ENCODE peak calls at places on chromosomes 11 and 22, in ten cellular contexts. One of them, this sample, is unnamed.

GRCh38 chr22:49968313-49968830 is 7.8 kb downstream of the PIM3 start:
- DNase-seq in uterus: peak; percentile 24
- DNase-seq in brain microvascular endothelial cell: no peak
- DNase-seq in psoas muscle: peak; percentile 60
- DNase-seq in fibroblast of the aortic adventitia: no peak
- DNase-seq in sigmoid colon: no peak
- DNase-seq in body of pancreas: peak; percentile 27
- DNase-seq in pancreas: peak; percentile 61
- DNase-seq in GM12865: no peak
- DNase-seq in heart right ventricle: no peak
- DNase-seq in this sample: no peak

GRCh38 chr11:97290444-97291041 is 900.7 kb downstream of the JRKL start:
- DNase-seq in uterus: no peak
- DNase-seq in heart right ventricle: no peak
- DNase-seq in psoas muscle: no peak
- DNase-seq in fibroblast of the aortic adventitia: no peak
- DNase-seq in sigmoid colon: no peak
- DNase-seq in body of pancreas: no peak
- DNase-seq in GM12865: no peak
- DNase-seq in brain microvascular endothelial cell: no peak
- DNase-seq in pancreas: no peak
- DNase-seq in this sample: no peak

GRCh38 chr11:112255075-112255739 is 5.5 kb downstream of the PLET1 start:
- DNase-seq in sigmoid colon: no peak
- DNase-seq in psoas muscle: no peak
- DNase-seq in uterus: no peak
- DNase-seq in fibroblast of the aortic adventitia: peak; percentile 73
- DNase-seq in GM12865: no peak
- DNase-seq in heart right ventricle: peak; percentile 15
- DNase-seq in brain microvascular endothelial cell: peak; percentile 90
- DNase-seq in pancreas: no peak
- DNase-seq in body of pancreas: peak; percentile 23
- DNase-seq in this sample: peak; percentile 84

GRCh38 chr11:68140496-68141246 is 19.5 kb upstream of the CHKA start:
- DNase-seq in heart right ventricle: no peak
- DNase-seq in fibroblast of the aortic adventitia: no peak
- DNase-seq in body of pancreas: peak; percentile 74
- DNase-seq in GM12865: no peak
- DNase-seq in pancreas: no peak
- DNase-seq in psoas muscle: no peak
- DNase-seq in brain microvascular endothelial cell: no peak
- DNase-seq in sigmoid colon: no peak
- DNase-seq in uterus: no peak
- DNase-seq in this sample: no peak

GRCh38 chr22:42642801-42643631 is 2.6 kb upstream of the ATP5MGL start:
- DNase-seq in heart right ventricle: no peak
- DNase-seq in sigmoid colon: no peak
- DNase-seq in brain microvascular endothelial cell: no peak
- DNase-seq in fibroblast of the aortic adventitia: no peak
- DNase-seq in body of pancreas: no peak
- DNase-seq in GM12865: peak; percentile 56
- DNase-seq in pancreas: no peak
- DNase-seq in psoas muscle: no peak
- DNase-seq in uterus: no peak
- DNase-seq in this sample: no peak

GRCh38 chr22:31313366-31314147 is 21.3 kb upstream of the PIK3IP1 start:
- DNase-seq in heart right ventricle: peak; percentile 85
- DNase-seq in pancreas: peak; percentile 86
- DNase-seq in psoas muscle: peak; percentile 69
- DNase-seq in uterus: peak; percentile 78
- DNase-seq in brain microvascular endothelial cell: peak; percentile 62
- DNase-seq in sigmoid colon: peak; percentile 88
- DNase-seq in body of pancreas: peak; percentile 91
- DNase-seq in GM12865: peak; percentile 52
- DNase-seq in fibroblast of the aortic adventitia: peak; percentile 94
- DNase-seq in this sample: peak; percentile 67

GRCh38 chr11:115778928-115779650 is 274.9 kb upstream of the CADM1 start:
- DNase-seq in brain microvascular endothelial cell: no peak
- DNase-seq in pancreas: no peak
- DNase-seq in GM12865: peak; percentile 54
- DNase-seq in sigmoid colon: no peak
- DNase-seq in fibroblast of the aortic adventitia: no peak
- DNase-seq in uterus: no peak
- DNase-seq in psoas muscle: no peak
- DNase-seq in body of pancreas: no peak
- DNase-seq in heart right ventricle: no peak
- DNase-seq in this sample: no peak

GRCh38 chr11:76762867-76763572 is 20.1 kb upstream of the TSKU start:
- DNase-seq in sigmoid colon: peak; percentile 53
- DNase-seq in uterus: no peak
- DNase-seq in pancreas: no peak
- DNase-seq in psoas muscle: no peak
- DNase-seq in heart right ventricle: no peak
- DNase-seq in body of pancreas: no peak
- DNase-seq in fibroblast of the aortic adventitia: no peak
- DNase-seq in brain microvascular endothelial cell: no peak
- DNase-seq in GM12865: no peak
- DNase-seq in this sample: no peak

GRCh38 chr11:95108671-95109551 is 19.3 kb downstream of the ENDOD1 start:
- DNase-seq in uterus: no peak
- DNase-seq in pancreas: no peak
- DNase-seq in brain microvascular endothelial cell: peak; percentile 86
- DNase-seq in psoas muscle: no peak
- DNase-seq in GM12865: no peak
- DNase-seq in heart right ventricle: peak; percentile 37
- DNase-seq in sigmoid colon: no peak
- DNase-seq in fibroblast of the aortic adventitia: peak; percentile 61
- DNase-seq in body of pancreas: no peak
- DNase-seq in this sample: peak; percentile 66

GRCh38 chr11:31863170-31863929 is 52.2 kb upstream of the PAX6 start:
- DNase-seq in body of pancreas: no peak
- DNase-seq in pancreas: no peak
- DNase-seq in heart right ventricle: no peak
- DNase-seq in GM12865: no peak
- DNase-seq in sigmoid colon: no peak
- DNase-seq in psoas muscle: no peak
- DNase-seq in brain microvascular endothelial cell: no peak
- DNase-seq in fibroblast of the aortic adventitia: no peak
- DNase-seq in uterus: no peak
- DNase-seq in this sample: no peak

DNA sequence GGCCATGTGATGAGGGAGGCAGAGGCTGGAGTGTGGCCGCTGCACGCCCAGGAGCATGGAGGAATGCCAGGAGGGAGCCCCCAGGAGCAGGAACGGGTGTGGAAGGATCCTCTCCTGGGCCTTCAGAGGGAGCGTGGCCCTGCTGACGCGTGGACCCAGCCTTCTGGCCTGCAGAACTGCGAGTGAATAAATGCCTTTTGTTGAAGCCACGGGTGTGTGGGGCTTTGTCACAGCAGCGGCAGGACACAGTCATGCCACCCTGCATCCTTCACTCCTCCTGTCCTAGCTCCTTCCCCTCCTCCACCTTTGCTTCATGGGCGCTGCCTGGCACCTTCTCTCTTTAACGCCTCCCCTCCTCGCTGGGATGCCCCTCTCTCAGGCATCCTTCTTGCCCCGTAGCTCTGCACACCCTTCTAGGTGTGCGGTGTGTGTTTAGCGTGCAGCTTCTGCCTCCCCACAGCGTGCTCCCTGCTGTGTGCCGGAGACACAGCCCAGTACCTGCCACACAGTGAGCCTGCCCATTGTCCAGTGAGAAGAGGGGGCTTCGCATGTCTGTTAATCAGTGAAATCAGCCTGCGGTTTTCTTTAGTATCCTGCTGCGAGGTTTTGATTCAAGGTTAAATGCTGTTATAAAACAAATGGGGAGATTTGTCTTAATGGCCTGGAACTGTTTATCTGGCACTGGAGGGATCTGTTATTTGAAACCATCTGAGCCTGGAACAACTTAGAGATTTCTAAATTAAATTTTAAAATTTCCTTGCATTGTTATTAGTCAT is 459.6 kb downstream of the TBC1D22A start:
- DNase-seq in fibroblast of the aortic adventitia: no peak
- DNase-seq in psoas muscle: peak; percentile 19
- DNase-seq in pancreas: no peak
- DNase-seq in uterus: no peak
- DNase-seq in heart right ventricle: no peak
- DNase-seq in body of pancreas: peak; percentile 7
- DNase-seq in brain microvascular endothelial cell: no peak
- DNase-seq in sigmoid colon: peak; percentile 43
- DNase-seq in GM12865: no peak
- DNase-seq in this sample: no peak
- TF ChIP-seq CTCF in fibroblast of the aortic adventitia: no peak
- TF ChIP-seq CTCF in psoas muscle: no peak
- TF ChIP-seq CTCF in pancreas: no peak
- TF ChIP-seq CTCF in uterus: no peak
- TF ChIP-seq CTCF in heart right ventricle: no peak
- TF ChIP-seq CTCF in body of pancreas: no peak
- TF ChIP-seq CTCF in brain microvascular endothelial cell: no peak
- TF ChIP-seq CTCF in sigmoid colon: no peak
- TF ChIP-seq CTCF in GM12865: no peak
- TF ChIP-seq CTCF in this sample: no peak

GRCh38 chr11:125174057-125174456 is 9.5 kb downstream of the PKNOX2 start:
- DNase-seq in pancreas: no peak
- DNase-seq in uterus: no peak
- DNase-seq in brain microvascular endothelial cell: no peak
- DNase-seq in psoas muscle: no peak
- DNase-seq in fibroblast of the aortic adventitia: no peak
- DNase-seq in body of pancreas: no peak
- DNase-seq in heart right ventricle: no peak
- DNase-seq in GM12865: no peak
- DNase-seq in sigmoid colon: no peak
- DNase-seq in this sample: no peak
- H3K4me3 ChIP-seq in pancreas: no peak overlapping the region
- H3K4me3 ChIP-seq in uterus: no peak overlapping the region
- H3K4me3 ChIP-seq in brain microvascular endothelial cell: no peak overlapping the region
- H3K4me3 ChIP-seq in psoas muscle: no peak overlapping the region
- H3K4me3 ChIP-seq in fibroblast of the aortic adventitia: no peak overlapping the region
- H3K4me3 ChIP-seq in body of pancreas: no peak overlapping the region
- H3K4me3 ChIP-seq in heart right ventricle: no peak overlapping the region
- H3K4me3 ChIP-seq in GM12865: no peak overlapping the region
- H3K4me3 ChIP-seq in sigmoid colon: no peak overlapping the region
- H3K4me3 ChIP-seq in this sample: no peak overlapping the region

GRCh38 chr11:12909866-12910265 is 99.2 kb upstream of the RASSF10 start:
- DNase-seq in sigmoid colon: no peak
- DNase-seq in brain microvascular endothelial cell: no peak
- DNase-seq in fibroblast of the aortic adventitia: no peak
- DNase-seq in psoas muscle: no peak
- DNase-seq in uterus: no peak
- DNase-seq in pancreas: no peak
- DNase-seq in GM12865: no peak
- DNase-seq in body of pancreas: no peak
- DNase-seq in heart right ventricle: no peak
- DNase-seq in this sample: peak; percentile 57

GRCh38 chr11:12901272-12901671 is 107.8 kb upstream of the RASSF10 start:
- DNase-seq in brain microvascular endothelial cell: peak; percentile 28
- DNase-seq in sigmoid colon: no peak
- DNase-seq in GM12865: peak; percentile 40
- DNase-seq in pancreas: no peak
- DNase-seq in heart right ventricle: no peak
- DNase-seq in psoas muscle: no peak
- DNase-seq in uterus: no peak
- DNase-seq in body of pancreas: no peak
- DNase-seq in fibroblast of the aortic adventitia: no peak
- DNase-seq in this sample: peak; percentile 24

GRCh38 chr11:12902784-12903491 is 106.2 kb upstream of the RASSF10 start:
- DNase-seq in sigmoid colon: no peak
- DNase-seq in brain microvascular endothelial cell: no peak
- DNase-seq in uterus: no peak
- DNase-seq in psoas muscle: no peak
- DNase-seq in GM12865: no peak
- DNase-seq in pancreas: no peak
- DNase-seq in heart right ventricle: no peak
- DNase-seq in body of pancreas: no peak
- DNase-seq in fibroblast of the aortic adventitia: no peak
- DNase-seq in this sample: no peak

GRCh38 chr11:12901874-12902481 is 107.1 kb upstream of the RASSF10 start:
- DNase-seq in pancreas: no peak
- DNase-seq in brain microvascular endothelial cell: no peak
- DNase-seq in body of pancreas: no peak
- DNase-seq in heart right ventricle: no peak
- DNase-seq in sigmoid colon: no peak
- DNase-seq in uterus: no peak
- DNase-seq in psoas muscle: no peak
- DNase-seq in GM12865: no peak
- DNase-seq in fibroblast of the aortic adventitia: no peak
- DNase-seq in this sample: peak; percentile 18

GRCh38 chr11:12906501-12906900 is 102.6 kb upstream of the RASSF10 start:
- DNase-seq in heart right ventricle: no peak
- DNase-seq in GM12865: no peak
- DNase-seq in fibroblast of the aortic adventitia: no peak
- DNase-seq in body of pancreas: no peak
- DNase-seq in uterus: no peak
- DNase-seq in psoas muscle: no peak
- DNase-seq in sigmoid colon: no peak
- DNase-seq in pancreas: no peak
- DNase-seq in brain microvascular endothelial cell: no peak
- DNase-seq in this sample: no peak
- TF ChIP-seq CTCF in heart right ventricle: no peak
- TF ChIP-seq CTCF in GM12865: no peak
- TF ChIP-seq CTCF in fibroblast of the aortic adventitia: no peak
- TF ChIP-seq CTCF in body of pancreas: no peak
- TF ChIP-seq CTCF in uterus: no peak
- TF ChIP-seq CTCF in psoas muscle: no peak
- TF ChIP-seq CTCF in sigmoid colon: no peak
- TF ChIP-seq CTCF in pancreas: no peak
- TF ChIP-seq CTCF in brain microvascular endothelial cell: no peak
- TF ChIP-seq CTCF in this sample: no peak

GRCh38 chr11:128720522-128720985 is 26.7 kb downstream of the FLI1 start:
- DNase-seq in fibroblast of the aortic adventitia: no peak
- DNase-seq in sigmoid colon: no peak
- DNase-seq in pancreas: no peak
- DNase-seq in uterus: no peak
- DNase-seq in body of pancreas: no peak
- DNase-seq in psoas muscle: no peak
- DNase-seq in heart right ventricle: peak; percentile 20
- DNase-seq in GM12865: peak; percentile 89
- DNase-seq in brain microvascular endothelial cell: peak; percentile 58
- DNase-seq in this sample: no peak
- H3K4me3 ChIP-seq in fibroblast of the aortic adventitia: no peak overlapping the region
- H3K4me3 ChIP-seq in sigmoid colon: no peak overlapping the region
- H3K4me3 ChIP-seq in pancreas: no peak overlapping the region
- H3K4me3 ChIP-seq in uterus: no peak overlapping the region
- H3K4me3 ChIP-seq in body of pancreas: no peak overlapping the region
- H3K4me3 ChIP-seq in psoas muscle: peak overlapping the region; percentile 38
- H3K4me3 ChIP-seq in heart right ventricle: peak overlapping the region; percentile 15
- H3K4me3 ChIP-seq in GM12865: peak overlapping the region; percentile 78
- H3K4me3 ChIP-seq in brain microvascular endothelial cell: peak overlapping the region; percentile 22
- H3K4me3 ChIP-seq in this sample: no peak overlapping the region

GRCh38 chr11:66371627-66372415 is at the start of gene SLC29A2:
- DNase-seq in GM12865: peak; percentile 90
- DNase-seq in body of pancreas: peak; percentile 87
- DNase-seq in fibroblast of the aortic adventitia: no peak
- DNase-seq in sigmoid colon: no peak
- DNase-seq in psoas muscle: peak; percentile 87
- DNase-seq in heart right ventricle: peak; percentile 54
- DNase-seq in uterus: no peak
- DNase-seq in pancreas: peak; percentile 85
- DNase-seq in brain microvascular endothelial cell: no peak
- DNase-seq in this sample: no peak
- TF ChIP-seq CTCF in GM12865: no peak
- TF ChIP-seq CTCF in body of pancreas: no peak
- TF ChIP-seq CTCF in fibroblast of the aortic adventitia: no peak
- TF ChIP-seq CTCF in sigmoid colon: no peak
- TF ChIP-seq CTCF in psoas muscle: no peak
- TF ChIP-seq CTCF in heart right ventricle: no peak
- TF ChIP-seq CTCF in uterus: no peak
- TF ChIP-seq CTCF in pancreas: no peak
- TF ChIP-seq CTCF in brain microvascular endothelial cell: no peak
- TF ChIP-seq CTCF in this sample: no peak

This sample was measured in fibroblast of mammary gland.